ENCODE peak calls at places on chromosomes 5 and 9, in seven cellular contexts. One of them, this sample, is unnamed.

GRCh38 chr9:34686231-34686630 is 4.8 kb downstream of the CCL19 start:
- DNase-seq in lower lobe of right lung: no peak
- DNase-seq in colonic mucosa: no peak
- DNase-seq in right cardiac atrium: peak
- DNase-seq in psoas muscle: peak
- DNase-seq in prostate gland: no peak
- DNase-seq in aorta: peak
- DNase-seq in this sample: no peak

GRCh38 chr5:149937610-149938009 is 7.0 kb downstream of the PDE6A start:
- DNase-seq in aorta: no peak
- DNase-seq in prostate gland: peak
- DNase-seq in psoas muscle: no peak
- DNase-seq in right cardiac atrium: no peak
- DNase-seq in colonic mucosa: no peak
- DNase-seq in lower lobe of right lung: no peak
- DNase-seq in this sample: no peak

GRCh38 chr5:148904440-148904839 is 78.0 kb downstream of the ADRB2 start:
- DNase-seq in prostate gland: peak
- DNase-seq in psoas muscle: peak
- DNase-seq in colonic mucosa: no peak
- DNase-seq in right cardiac atrium: peak
- DNase-seq in aorta: peak
- DNase-seq in lower lobe of right lung: no peak
- DNase-seq in this sample: peak

GRCh38 chr9:117825609-117826347 is 121.6 kb downstream of the TLR4 start:
- DNase-seq in aorta: no peak
- DNase-seq in psoas muscle: no peak
- DNase-seq in prostate gland: no peak
- DNase-seq in colonic mucosa: no peak
- DNase-seq in lower lobe of right lung: no peak
- DNase-seq in right cardiac atrium: no peak
- DNase-seq in this sample: no peak

GRCh38 chr9:137760426-137760825 is 117.2 kb upstream of the CACNA1B start:
- DNase-seq in lower lobe of right lung: no peak
- DNase-seq in prostate gland: no peak
- DNase-seq in colonic mucosa: no peak
- DNase-seq in psoas muscle: peak
- DNase-seq in right cardiac atrium: no peak
- DNase-seq in aorta: no peak
- DNase-seq in this sample: no peak

GRCh38 chr5:131541766-131542165 is 93.3 kb downstream of the RAPGEF6 start:
- DNase-seq in psoas muscle: no peak
- DNase-seq in aorta: no peak
- DNase-seq in lower lobe of right lung: no peak
- DNase-seq in right cardiac atrium: no peak
- DNase-seq in prostate gland: no peak
- DNase-seq in colonic mucosa: no peak
- DNase-seq in this sample: no peak

GRCh38 chr5:125370486-125370885 is 624.0 kb upstream of the ZNF608 start:
- DNase-seq in right cardiac atrium: no peak
- DNase-seq in prostate gland: no peak
- DNase-seq in lower lobe of right lung: no peak
- DNase-seq in colonic mucosa: no peak
- DNase-seq in psoas muscle: no peak
- DNase-seq in aorta: no peak
- DNase-seq in this sample: no peak

GRCh38 chr9:109179801-109180523 is 12.9 kb upstream of the FRRS1L start:
- DNase-seq in prostate gland: no peak
- DNase-seq in psoas muscle: no peak
- DNase-seq in colonic mucosa: no peak
- DNase-seq in aorta: no peak
- DNase-seq in right cardiac atrium: peak
- DNase-seq in lower lobe of right lung: no peak
- DNase-seq in this sample: no peak

GRCh38 chr9:37037137-37037743 is 3.2 kb upstream of the PAX5 start:
- DNase-seq in aorta: no peak
- DNase-seq in psoas muscle: no peak
- DNase-seq in right cardiac atrium: no peak
- DNase-seq in colonic mucosa: peak
- DNase-seq in prostate gland: no peak
- DNase-seq in lower lobe of right lung: no peak
- DNase-seq in this sample: no peak

GRCh38 chr9:92325991-92326500 is 293 bp downstream of the CENPP start:
- DNase-seq in right cardiac atrium: no peak
- DNase-seq in prostate gland: no peak
- DNase-seq in lower lobe of right lung: no peak
- DNase-seq in psoas muscle: no peak
- DNase-seq in aorta: no peak
- DNase-seq in colonic mucosa: no peak
- DNase-seq in this sample: no peak

GRCh38 chr9:86303316-86303975 is 21.1 kb upstream of the ISCA1 start:
- DNase-seq in lower lobe of right lung: no peak
- DNase-seq in aorta: no peak
- DNase-seq in psoas muscle: no peak
- DNase-seq in right cardiac atrium: no peak
- DNase-seq in colonic mucosa: no peak
- DNase-seq in prostate gland: no peak
- DNase-seq in this sample: no peak

GRCh38 chr5:38423536-38424178 is 132.8 kb downstream of the LIFR start:
- DNase-seq in right cardiac atrium: no peak
- DNase-seq in colonic mucosa: no peak
- DNase-seq in psoas muscle: no peak
- DNase-seq in lower lobe of right lung: no peak
- DNase-seq in prostate gland: no peak
- DNase-seq in aorta: no peak
- DNase-seq in this sample: no peak

GRCh38 chr5:155069961-155070360 is 56.4 kb downstream of the KIF4B start:
- DNase-seq in colonic mucosa: no peak
- DNase-seq in prostate gland: no peak
- DNase-seq in psoas muscle: no peak
- DNase-seq in lower lobe of right lung: no peak
- DNase-seq in right cardiac atrium: no peak
- DNase-seq in aorta: no peak
- DNase-seq in this sample: no peak

GRCh38 chr5:142853682-142854081 is 83.5 kb downstream of the ARHGAP26 start:
- DNase-seq in psoas muscle: no peak
- DNase-seq in right cardiac atrium: no peak
- DNase-seq in aorta: no peak
- DNase-seq in prostate gland: no peak
- DNase-seq in lower lobe of right lung: no peak
- DNase-seq in colonic mucosa: no peak
- DNase-seq in this sample: no peak

GRCh38 chr5:44942524-44943001 is 133.8 kb downstream of the MRPS30 start:
- DNase-seq in lower lobe of right lung: no peak
- DNase-seq in colonic mucosa: no peak
- DNase-seq in aorta: no peak
- DNase-seq in prostate gland: no peak
- DNase-seq in psoas muscle: no peak
- DNase-seq in right cardiac atrium: no peak
- DNase-seq in this sample: no peak

GRCh38 chr9:124735121-124735520 is 36.0 kb downstream of the NR6A1 start:
- DNase-seq in colonic mucosa: no peak
- DNase-seq in aorta: no peak
- DNase-seq in right cardiac atrium: no peak
- DNase-seq in psoas muscle: no peak
- DNase-seq in prostate gland: no peak
- DNase-seq in lower lobe of right lung: no peak
- DNase-seq in this sample: no peak

GRCh38 chr9:91898451-91899433 is 51.3 kb downstream of the ROR2 start:
- DNase-seq in right cardiac atrium: peak
- DNase-seq in psoas muscle: no peak
- DNase-seq in prostate gland: peak
- DNase-seq in colonic mucosa: peak
- DNase-seq in lower lobe of right lung: no peak
- DNase-seq in aorta: peak
- DNase-seq in this sample: peak

GRCh38 chr5:93789173-93790070 is 48.0 kb upstream of the POU5F2 start:
- DNase-seq in aorta: no peak
- DNase-seq in right cardiac atrium: no peak
- DNase-seq in psoas muscle: no peak
- DNase-seq in prostate gland: no peak
- DNase-seq in lower lobe of right lung: no peak
- DNase-seq in colonic mucosa: no peak
- DNase-seq in this sample: no peak

GRCh38 chr5:79170661-79171060 is 59.1 kb downstream of the BHMT start:
- DNase-seq in right cardiac atrium: no peak
- DNase-seq in prostate gland: no peak
- DNase-seq in lower lobe of right lung: no peak
- DNase-seq in aorta: no peak
- DNase-seq in colonic mucosa: no peak
- DNase-seq in psoas muscle: no peak
- DNase-seq in this sample: no peak

GRCh38 chr9:36194326-36195000 is 3.7 kb downstream of the CLTA start:
- DNase-seq in colonic mucosa: no peak
- DNase-seq in psoas muscle: no peak
- DNase-seq in prostate gland: no peak
- DNase-seq in right cardiac atrium: no peak
- DNase-seq in lower lobe of right lung: no peak
- DNase-seq in aorta: no peak
- DNase-seq in this sample: no peak

GRCh38 chr5:151592855-151593408 is 1.8 kb upstream of the FAT2 start:
- DNase-seq in aorta: no peak
- DNase-seq in lower lobe of right lung: no peak
- DNase-seq in colonic mucosa: no peak
- DNase-seq in right cardiac atrium: no peak
- DNase-seq in psoas muscle: no peak
- DNase-seq in prostate gland: no peak
- DNase-seq in this sample: no peak

GRCh38 chr9:135583686-135584011 is 22.1 kb downstream of the PAEP start:
- DNase-seq in right cardiac atrium: no peak
- DNase-seq in lower lobe of right lung: no peak
- DNase-seq in colonic mucosa: no peak
- DNase-seq in aorta: no peak
- DNase-seq in psoas muscle: no peak
- DNase-seq in prostate gland: no peak
- DNase-seq in this sample: peak

DNA sequence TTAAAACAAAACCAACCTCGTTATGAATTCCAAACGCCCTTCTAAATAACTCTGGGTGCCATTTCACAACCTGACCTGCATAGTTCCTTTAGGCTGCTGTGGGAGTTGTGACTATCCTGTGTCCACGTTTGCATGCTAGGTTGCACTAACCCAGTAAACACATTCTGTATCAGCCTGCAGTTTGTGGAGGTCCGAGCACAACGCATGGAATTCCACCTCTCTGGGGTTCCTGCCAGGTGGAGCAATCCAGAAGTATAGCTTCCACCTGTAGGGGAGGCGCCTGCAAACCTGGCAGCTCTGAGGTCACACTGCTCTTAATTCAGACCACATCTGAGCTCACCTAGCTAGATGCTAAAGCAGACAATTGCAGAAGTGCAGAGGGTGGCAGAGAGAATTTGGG is 57.2 kb downstream of the MARCHF3 start:
- DNase-seq in psoas muscle: no peak
- DNase-seq in prostate gland: no peak
- DNase-seq in right cardiac atrium: no peak
- DNase-seq in lower lobe of right lung: no peak
- DNase-seq in colonic mucosa: peak
- DNase-seq in aorta: no peak
- DNase-seq in this sample: no peak
- H3K27ac ChIP-seq in psoas muscle: no peak
- H3K27ac ChIP-seq in prostate gland: no peak
- H3K27ac ChIP-seq in right cardiac atrium: no peak
- H3K27ac ChIP-seq in lower lobe of right lung: no peak
- H3K27ac ChIP-seq in colonic mucosa: peak
- H3K27ac ChIP-seq in aorta: no peak
- H3K27ac ChIP-seq in this sample: no peak

DNA sequence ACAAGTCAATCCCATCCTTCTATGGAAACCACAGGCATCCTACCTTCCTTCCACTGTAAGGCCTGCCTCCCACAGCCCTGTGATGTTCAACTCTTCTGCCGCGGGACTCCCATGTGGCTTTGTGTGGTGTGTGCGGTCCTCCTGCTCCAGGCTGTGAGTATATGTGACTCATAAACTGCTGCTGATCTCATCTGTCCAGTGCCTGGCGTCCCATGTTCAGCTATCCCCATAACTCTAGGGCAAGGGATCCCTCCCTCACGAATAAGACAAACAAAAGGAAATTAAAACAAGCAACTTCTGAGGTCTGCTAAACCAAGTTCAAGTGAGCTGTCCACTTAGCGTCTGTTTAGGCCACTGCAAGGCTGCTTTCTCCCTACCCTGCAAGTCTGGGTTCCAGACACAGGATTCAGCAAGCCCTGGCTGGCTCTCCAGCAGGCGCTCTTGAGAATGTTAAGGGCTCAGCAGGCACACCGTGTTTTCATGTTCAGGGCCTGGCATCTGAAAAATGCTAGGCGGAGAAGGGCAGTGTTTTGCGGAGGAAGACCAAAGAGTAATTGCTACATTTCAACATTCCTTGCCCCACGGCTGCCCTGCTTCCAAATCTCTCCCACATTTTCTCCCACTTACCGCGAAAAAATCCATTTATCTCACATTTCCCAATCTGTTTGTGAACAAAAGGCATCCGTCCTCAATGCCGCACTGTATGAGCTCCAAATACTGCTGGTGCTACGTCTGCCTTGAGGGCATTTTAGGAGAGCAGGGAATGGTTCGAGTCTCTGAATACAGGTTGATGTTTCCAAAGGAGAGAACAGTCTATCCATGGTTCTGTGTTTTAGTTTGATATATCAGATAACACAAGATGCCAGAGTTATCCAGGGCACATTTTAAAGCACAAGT is 280.2 kb downstream of the SEMA5A start:
- DNase-seq in prostate gland: peak
- DNase-seq in psoas muscle: no peak
- DNase-seq in aorta: peak
- DNase-seq in right cardiac atrium: peak
- DNase-seq in lower lobe of right lung: peak
- DNase-seq in colonic mucosa: no peak
- DNase-seq in this sample: no peak
- H3K27ac ChIP-seq in prostate gland: no peak
- H3K27ac ChIP-seq in psoas muscle: no peak
- H3K27ac ChIP-seq in aorta: peak
- H3K27ac ChIP-seq in right cardiac atrium: peak
- H3K27ac ChIP-seq in lower lobe of right lung: peak
- H3K27ac ChIP-seq in colonic mucosa: no peak
- H3K27ac ChIP-seq in this sample: no peak

GRCh38 chr9:71518045-71518888 is 250.0 kb downstream of the CEMIP2 start:
- DNase-seq in colonic mucosa: no peak
- DNase-seq in right cardiac atrium: no peak
- DNase-seq in aorta: no peak
- DNase-seq in psoas muscle: no peak
- DNase-seq in prostate gland: no peak
- DNase-seq in lower lobe of right lung: no peak
- DNase-seq in this sample: no peak
- H3K27ac ChIP-seq in colonic mucosa: no peak
- H3K27ac ChIP-seq in right cardiac atrium: no peak
- H3K27ac ChIP-seq in aorta: no peak
- H3K27ac ChIP-seq in psoas muscle: no peak
- H3K27ac ChIP-seq in prostate gland: no peak
- H3K27ac ChIP-seq in lower lobe of right lung: no peak
- H3K27ac ChIP-seq in this sample: no peak

DNA sequence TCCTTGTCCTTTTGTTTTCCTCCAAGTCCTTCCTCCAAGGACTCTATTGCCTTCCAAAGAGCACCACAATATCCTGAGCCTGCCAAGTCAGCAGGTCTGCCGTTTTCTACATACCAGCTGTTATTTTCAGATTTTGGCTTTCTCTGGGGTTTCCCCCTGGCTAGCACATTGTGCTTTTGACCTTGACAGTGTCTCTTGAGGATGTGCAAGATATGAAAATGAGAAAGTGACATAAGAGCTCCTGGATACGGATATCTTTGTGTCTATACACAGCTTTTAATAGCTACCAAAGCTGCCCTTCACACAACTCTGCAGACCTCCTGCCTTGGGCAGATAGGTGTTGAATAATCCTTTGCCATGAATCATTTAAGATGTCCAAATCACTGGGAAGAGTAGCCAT is 67.0 kb downstream of the HAPLN1 start:
- DNase-seq in prostate gland: no peak
- DNase-seq in lower lobe of right lung: no peak
- DNase-seq in colonic mucosa: no peak
- DNase-seq in psoas muscle: no peak
- DNase-seq in right cardiac atrium: no peak
- DNase-seq in aorta: no peak
- DNase-seq in this sample: no peak
- H3K27ac ChIP-seq in prostate gland: no peak
- H3K27ac ChIP-seq in lower lobe of right lung: no peak
- H3K27ac ChIP-seq in colonic mucosa: no peak
- H3K27ac ChIP-seq in psoas muscle: no peak
- H3K27ac ChIP-seq in right cardiac atrium: no peak
- H3K27ac ChIP-seq in aorta: no peak
- H3K27ac ChIP-seq in this sample: no peak

This sample was measured in right lobe of liver.